ENCODE peak calls at places on chromosomes 2 and 18, in five cellular contexts. C is activated naive CD4-positive, alpha-beta T cell treated with Interleukin-2 at 50 U/mL for 16 hours; B is glutamatergic neuron; V is stimulated activated CD4-positive, alpha-beta T cell treated with anti-CD3 and anti-CD28 coated beads, Interleukin-12 subunit alpha, Interleukin-12 subunit beta, amount 100 ng/mL, for 4 hours; P is GM18507. J is an unnamed sample.

GRCh38 chr2:5692561-5693287 is 540 bp downstream of the SOX11 start:
- DNase-seq in B (peak), V (no peak), C (no peak), P (no peak), J (no peak)

GRCh38 chr2:218879881-218880748 is 537 bp upstream of the WNT10A start:
- DNase-seq in B (no peak), P (no peak), V (peak), C (peak), J (no peak)

GRCh38 chr2:130894326-130894942 is 57.7 kb downstream of the ARHGEF4 start:
- DNase-seq in V (no peak), B (no peak), C (no peak), P (no peak), J (no peak)

GRCh38 chr18:50454379-50455005 is 79.6 kb downstream of the SKA1 start:
- DNase-seq in C (no peak), P (no peak), V (no peak), B (no peak), J (no peak)

GRCh38 chr2:198309673-198310280 is 505.4 kb downstream of the PLCL1 start:
- DNase-seq in P (peak), V (peak), C (peak), B (peak), J (peak)

GRCh38 chr18:48815581-48816324 is 135.0 kb downstream of the SMAD7 start:
- DNase-seq in B (peak), C (no peak), V (no peak), P (no peak), J (no peak)

GRCh38 chr2:31136000-31136399 is 2.2 kb downstream of the GALNT14 start:
- DNase-seq in V (no peak), P (no peak), B (no peak), C (no peak), J (no peak)

GRCh38 chr2:9207641-9208301 is 1.2 kb downstream of the ASAP2 start:
- DNase-seq in C (no peak), V (no peak), P (no peak), B (no peak), J (peak)

GRCh38 chr18:12377556-12378553 is 828 bp upstream of the AFG3L2 start:
- DNase-seq in C (no peak), B (no peak), V (no peak), P (peak), J (no peak)

J was measured in testis.